ENCODE peak calls at places on chromosome 11, in ten cellular contexts. Y is upper lobe of left lung; S is ELF-1; V is upper lobe of right lung; K is GM19239; T is neuronal stem cell; J is RPMI8226; I is heart right ventricle; W is NCI-H1105; R is CD4-positive, alpha-beta memory T cell. G is an unnamed sample.

GRCh38 chr11:118612378-118612777 is 5.0 kb downstream of the PHLDB1 start:
- DNase-seq in Y (peak), S (no peak), V (no peak), K (no peak), T (no peak), J (no peak), I (peak), W (no peak), R (no peak), G (no peak)

GRCh38 chr11:121553367-121553766 is 100.6 kb upstream of the SORL1-AS1 start:
- DNase-seq in Y (no peak), S (no peak), V (no peak), K (no peak), T (no peak), J (no peak), I (no peak), W (no peak), R (no peak), G (no peak)

GRCh38 chr11:71247551-71248250 is 4.7 kb downstream of the SHANK2 start:
- DNase-seq in Y (peak), S (peak), V (peak), K (no peak), T (no peak), J (no peak), I (peak), W (no peak), R (no peak), G (no peak)

GRCh38 chr11:39346043-39346442 is 2113.4 kb downstream of the LRRC4C start:
- DNase-seq in Y (no peak), S (no peak), V (no peak), K (no peak), T (no peak), J (no peak), I (no peak), W (no peak), R (no peak), G (no peak)

GRCh38 chr11:29963068-29963467 is 53.8 kb downstream of the KCNA4 start:
- DNase-seq in Y (no peak), S (no peak), V (no peak), K (no peak), T (no peak), J (no peak), I (no peak), W (no peak), R (no peak), G (no peak)

GRCh38 chr11:15374418-15374817 is 259.7 kb downstream of the INSC start:
- DNase-seq in Y (no peak), S (no peak), V (no peak), K (no peak), T (no peak), J (no peak), I (no peak), W (no peak), R (no peak), G (no peak)

GRCh38 chr11:66546368-66546965 is at the start of gene ACTN3:
- DNase-seq in Y (peak), S (no peak), V (no peak), K (no peak), T (peak), J (no peak), I (peak), W (no peak), R (no peak), G (no peak)

GRCh38 chr11:94513091-94513490 is 830 bp downstream of the C11orf97 start:
- DNase-seq in Y (no peak), S (no peak), V (no peak), K (no peak), T (no peak), J (no peak), I (no peak), W (peak), R (no peak), G (no peak)

GRCh38 chr11:60634151-60634550 is 65.3 kb upstream of the MS4A8 start:
- DNase-seq in Y (no peak), S (peak), V (no peak), K (no peak), T (no peak), J (no peak), I (no peak), W (no peak), R (no peak), G (no peak)

GRCh38 chr11:83185767-83186166 is 7.7 kb upstream of the ANKRD42 start:
- DNase-seq in Y (no peak), S (no peak), V (no peak), K (no peak), T (no peak), J (no peak), I (no peak), W (no peak), R (no peak), G (no peak)

GRCh38 chr11:111665779-111666178 is 63.5 kb downstream of the SIK2 start:
- DNase-seq in Y (no peak), S (peak), V (no peak), K (no peak), T (peak), J (peak), I (no peak), W (no peak), R (no peak), G (no peak)

GRCh38 chr11:21185959-21186358 is 516.6 kb downstream of the NELL1 start:
- DNase-seq in Y (no peak), S (no peak), V (no peak), K (no peak), T (no peak), J (no peak), I (no peak), W (no peak), R (no peak), G (no peak)

G was measured in activated B cell treated with CpG ODN at 0.5 μM for 24 hours.